ENCODE peak calls at places on chromosomes 1 and 21, in six cellular contexts. One of them, this sample, is unnamed. For H3K4me1, the result is how much of the 10 kb centered on the place peaks cover.

GRCh38 chr1:234503193-234504050 is 24.4 kb upstream of the TARBP1 start:
- DNase-seq in psoas muscle: no peak
- DNase-seq in cardiac muscle cell: no peak
- DNase-seq in mucosa of descending colon: no peak
- DNase-seq in lower lobe of right lung: no peak
- DNase-seq in thoracic aorta: no peak
- DNase-seq in this sample: no peak

GRCh38 chr1:53485478-53486394 is 26.5 kb downstream of the DMRTB1 start:
- DNase-seq in psoas muscle: peak
- DNase-seq in cardiac muscle cell: peak
- DNase-seq in mucosa of descending colon: peak
- DNase-seq in lower lobe of right lung: peak
- DNase-seq in thoracic aorta: no peak
- DNase-seq in this sample: peak

GRCh38 chr1:8702121-8702520 is 115.3 kb downstream of the RERE start:
- DNase-seq in psoas muscle: no peak
- DNase-seq in cardiac muscle cell: peak
- DNase-seq in mucosa of descending colon: peak
- DNase-seq in lower lobe of right lung: peak
- DNase-seq in thoracic aorta: no peak
- DNase-seq in this sample: no peak

GRCh38 chr1:200081982-200082272 is 54.4 kb downstream of the NR5A2 start:
- DNase-seq in psoas muscle: no peak
- DNase-seq in cardiac muscle cell: no peak
- DNase-seq in mucosa of descending colon: no peak
- DNase-seq in lower lobe of right lung: no peak
- DNase-seq in thoracic aorta: no peak
- DNase-seq in this sample: no peak

GRCh38 chr1:204080163-204080903 is 7.4 kb downstream of the SOX13 start:
- DNase-seq in psoas muscle: peak
- DNase-seq in cardiac muscle cell: peak
- DNase-seq in mucosa of descending colon: peak
- DNase-seq in lower lobe of right lung: peak
- DNase-seq in thoracic aorta: peak
- DNase-seq in this sample: peak

GRCh38 chr1:9577423-9577822 is 11.3 kb upstream of the TMEM201 start:
- DNase-seq in psoas muscle: no peak
- DNase-seq in cardiac muscle cell: no peak
- DNase-seq in mucosa of descending colon: no peak
- DNase-seq in lower lobe of right lung: no peak
- DNase-seq in thoracic aorta: no peak
- DNase-seq in this sample: no peak

GRCh38 chr21:25689226-25689625 is 45.5 kb downstream of the ATP5PF start:
- DNase-seq in psoas muscle: no peak
- DNase-seq in cardiac muscle cell: no peak
- DNase-seq in mucosa of descending colon: no peak
- DNase-seq in lower lobe of right lung: no peak
- DNase-seq in thoracic aorta: no peak
- DNase-seq in this sample: no peak

GRCh38 chr1:203512830-203513578 is 19.1 kb downstream of the OPTC start:
- DNase-seq in psoas muscle: peak
- DNase-seq in cardiac muscle cell: no peak
- DNase-seq in mucosa of descending colon: no peak
- DNase-seq in lower lobe of right lung: no peak
- DNase-seq in thoracic aorta: peak
- DNase-seq in this sample: no peak

GRCh38 chr1:155107309-155108283 is 20.1 kb upstream of the EFNA1 start:
- DNase-seq in psoas muscle: no peak
- DNase-seq in cardiac muscle cell: no peak
- DNase-seq in mucosa of descending colon: no peak
- DNase-seq in lower lobe of right lung: no peak
- DNase-seq in thoracic aorta: no peak
- DNase-seq in this sample: no peak

GRCh38 chr1:204684551-204685235 is 845 bp downstream of the LRRN2 start:
- DNase-seq in psoas muscle: peak
- DNase-seq in cardiac muscle cell: peak
- DNase-seq in mucosa of descending colon: no peak
- DNase-seq in lower lobe of right lung: no peak
- DNase-seq in thoracic aorta: no peak
- DNase-seq in this sample: peak

GRCh38 chr1:197314672-197315071 is 46.6 kb downstream of the CRB1 start:
- DNase-seq in psoas muscle: no peak
- DNase-seq in cardiac muscle cell: no peak
- DNase-seq in mucosa of descending colon: no peak
- DNase-seq in lower lobe of right lung: no peak
- DNase-seq in thoracic aorta: no peak
- DNase-seq in this sample: no peak

GRCh38 chr1:204834752-204835151 is 35.9 kb upstream of the NFASC start:
- DNase-seq in psoas muscle: no peak
- DNase-seq in cardiac muscle cell: no peak
- DNase-seq in mucosa of descending colon: no peak
- DNase-seq in lower lobe of right lung: no peak
- DNase-seq in thoracic aorta: no peak
- DNase-seq in this sample: no peak

GRCh38 chr1:81703352-81703735 is 97.4 kb upstream of the ADGRL2 start:
- DNase-seq in psoas muscle: no peak
- DNase-seq in cardiac muscle cell: no peak
- DNase-seq in mucosa of descending colon: no peak
- DNase-seq in lower lobe of right lung: no peak
- DNase-seq in thoracic aorta: no peak
- DNase-seq in this sample: no peak

GRCh38 chr1:85330711-85331290 is 54.4 kb upstream of the BCL10 start:
- DNase-seq in psoas muscle: peak
- DNase-seq in cardiac muscle cell: no peak
- DNase-seq in mucosa of descending colon: no peak
- DNase-seq in lower lobe of right lung: no peak
- DNase-seq in thoracic aorta: peak
- DNase-seq in this sample: peak

GRCh38 chr1:166184897-166185296 is 18.1 kb upstream of the FAM78B start:
- DNase-seq in psoas muscle: no peak
- DNase-seq in cardiac muscle cell: no peak
- DNase-seq in mucosa of descending colon: no peak
- DNase-seq in lower lobe of right lung: no peak
- DNase-seq in thoracic aorta: no peak
- DNase-seq in this sample: no peak

GRCh38 chr1:18781031-18781430 is 78.4 kb downstream of the TAS1R2 start:
- DNase-seq in psoas muscle: no peak
- DNase-seq in cardiac muscle cell: no peak
- DNase-seq in mucosa of descending colon: no peak
- DNase-seq in lower lobe of right lung: no peak
- DNase-seq in thoracic aorta: no peak
- DNase-seq in this sample: no peak

GRCh38 chr21:42213082-42213774 is 5.7 kb upstream of the ABCG1 start:
- DNase-seq in psoas muscle: no peak
- DNase-seq in cardiac muscle cell: no peak
- DNase-seq in mucosa of descending colon: no peak
- DNase-seq in lower lobe of right lung: no peak
- DNase-seq in thoracic aorta: no peak
- DNase-seq in this sample: peak

GRCh38 chr1:96721382-96722160 is at the start of gene PTBP2:
- DNase-seq in psoas muscle: peak
- DNase-seq in cardiac muscle cell: peak
- DNase-seq in mucosa of descending colon: peak
- DNase-seq in lower lobe of right lung: peak
- DNase-seq in thoracic aorta: peak
- DNase-seq in this sample: peak

GRCh38 chr1:228058981-228059535 is 23.4 kb upstream of the ARF1 start:
- DNase-seq in psoas muscle: no peak
- DNase-seq in cardiac muscle cell: no peak
- DNase-seq in mucosa of descending colon: no peak
- DNase-seq in lower lobe of right lung: no peak
- DNase-seq in thoracic aorta: no peak
- DNase-seq in this sample: no peak

GRCh38 chr1:39671793-39672550 is at the start of gene NT5C1A:
- DNase-seq in psoas muscle: peak
- DNase-seq in cardiac muscle cell: peak
- DNase-seq in mucosa of descending colon: peak
- DNase-seq in lower lobe of right lung: no peak
- DNase-seq in thoracic aorta: no peak
- DNase-seq in this sample: peak

GRCh38 chr1:155278689-155279160 is 1.5 kb downstream of the HCN3 start:
- DNase-seq in psoas muscle: no peak
- DNase-seq in cardiac muscle cell: no peak
- DNase-seq in mucosa of descending colon: no peak
- DNase-seq in lower lobe of right lung: no peak
- DNase-seq in thoracic aorta: no peak
- DNase-seq in this sample: no peak

GRCh38 chr1:196437671-196438070 is 170.6 kb downstream of the KCNT2 start:
- DNase-seq in psoas muscle: no peak
- DNase-seq in cardiac muscle cell: no peak
- DNase-seq in mucosa of descending colon: no peak
- DNase-seq in lower lobe of right lung: no peak
- DNase-seq in thoracic aorta: no peak
- DNase-seq in this sample: no peak

GRCh38 chr1:44696789-44697188 is 22.3 kb downstream of the ARMH1 start:
- DNase-seq in psoas muscle: no peak
- DNase-seq in cardiac muscle cell: no peak
- DNase-seq in mucosa of descending colon: no peak
- DNase-seq in lower lobe of right lung: no peak
- DNase-seq in thoracic aorta: no peak
- DNase-seq in this sample: peak

DNA sequence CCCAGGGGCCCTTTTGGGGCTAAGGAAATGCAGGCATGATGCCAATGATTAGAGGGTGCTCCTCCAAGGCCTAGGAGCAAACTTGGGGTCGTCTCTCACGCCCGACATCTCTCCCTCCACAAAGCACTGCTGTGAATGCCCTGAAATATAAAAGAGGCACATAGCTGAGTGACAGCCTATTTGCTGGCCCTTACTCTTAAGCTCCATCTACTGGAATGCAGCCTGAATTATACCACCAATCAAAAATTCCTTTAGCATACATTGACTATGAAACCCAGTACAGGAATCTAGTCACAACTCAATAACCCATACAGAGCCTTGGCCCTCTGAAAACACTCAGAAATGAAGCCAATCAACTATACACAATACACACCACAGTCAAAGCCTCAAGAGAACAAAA is 105.5 kb downstream of the LRIG2 start:
- DNase-seq in psoas muscle: no peak
- DNase-seq in cardiac muscle cell: peak
- DNase-seq in mucosa of descending colon: no peak
- DNase-seq in lower lobe of right lung: no peak
- DNase-seq in thoracic aorta: no peak
- DNase-seq in this sample: no peak
- TF ChIP-seq CTCF in psoas muscle: no peak
- TF ChIP-seq CTCF in cardiac muscle cell: peak
- TF ChIP-seq CTCF in mucosa of descending colon: no peak
- TF ChIP-seq CTCF in lower lobe of right lung: no peak
- TF ChIP-seq CTCF in thoracic aorta: no peak
- TF ChIP-seq CTCF in this sample: peak

GRCh38 chr1:67748147-67748546 is 63.1 kb downstream of the GADD45A start:
- DNase-seq in psoas muscle: no peak
- DNase-seq in cardiac muscle cell: no peak
- DNase-seq in mucosa of descending colon: no peak
- DNase-seq in lower lobe of right lung: no peak
- DNase-seq in thoracic aorta: no peak
- DNase-seq in this sample: no peak

GRCh38 chr1:67748630-67749029 is 63.6 kb downstream of the GADD45A start:
- DNase-seq in psoas muscle: no peak
- DNase-seq in cardiac muscle cell: peak
- DNase-seq in mucosa of descending colon: no peak
- DNase-seq in lower lobe of right lung: no peak
- DNase-seq in thoracic aorta: no peak
- DNase-seq in this sample: no peak

GRCh38 chr1:67749263-67749843 is 64.4 kb downstream of the GADD45A start:
- DNase-seq in psoas muscle: no peak
- DNase-seq in cardiac muscle cell: no peak
- DNase-seq in mucosa of descending colon: peak
- DNase-seq in lower lobe of right lung: no peak
- DNase-seq in thoracic aorta: no peak
- DNase-seq in this sample: no peak

GRCh38 chr1:67746299-67746698 is 61.3 kb downstream of the GADD45A start:
- DNase-seq in psoas muscle: no peak
- DNase-seq in cardiac muscle cell: no peak
- DNase-seq in mucosa of descending colon: no peak
- DNase-seq in lower lobe of right lung: no peak
- DNase-seq in thoracic aorta: no peak
- DNase-seq in this sample: no peak

GRCh38 chr1:67747667-67748066 is 62.7 kb downstream of the GADD45A start:
- DNase-seq in psoas muscle: no peak
- DNase-seq in cardiac muscle cell: no peak
- DNase-seq in mucosa of descending colon: no peak
- DNase-seq in lower lobe of right lung: no peak
- DNase-seq in thoracic aorta: no peak
- DNase-seq in this sample: no peak
- H3K4me1 ChIP-seq in psoas muscle: under half
- H3K4me1 ChIP-seq in cardiac muscle cell: half or more
- H3K4me1 ChIP-seq in mucosa of descending colon: under half
- H3K4me1 ChIP-seq in lower lobe of right lung: under half
- H3K4me1 ChIP-seq in thoracic aorta: half or more
- H3K4me1 ChIP-seq in this sample: under half

DNA sequence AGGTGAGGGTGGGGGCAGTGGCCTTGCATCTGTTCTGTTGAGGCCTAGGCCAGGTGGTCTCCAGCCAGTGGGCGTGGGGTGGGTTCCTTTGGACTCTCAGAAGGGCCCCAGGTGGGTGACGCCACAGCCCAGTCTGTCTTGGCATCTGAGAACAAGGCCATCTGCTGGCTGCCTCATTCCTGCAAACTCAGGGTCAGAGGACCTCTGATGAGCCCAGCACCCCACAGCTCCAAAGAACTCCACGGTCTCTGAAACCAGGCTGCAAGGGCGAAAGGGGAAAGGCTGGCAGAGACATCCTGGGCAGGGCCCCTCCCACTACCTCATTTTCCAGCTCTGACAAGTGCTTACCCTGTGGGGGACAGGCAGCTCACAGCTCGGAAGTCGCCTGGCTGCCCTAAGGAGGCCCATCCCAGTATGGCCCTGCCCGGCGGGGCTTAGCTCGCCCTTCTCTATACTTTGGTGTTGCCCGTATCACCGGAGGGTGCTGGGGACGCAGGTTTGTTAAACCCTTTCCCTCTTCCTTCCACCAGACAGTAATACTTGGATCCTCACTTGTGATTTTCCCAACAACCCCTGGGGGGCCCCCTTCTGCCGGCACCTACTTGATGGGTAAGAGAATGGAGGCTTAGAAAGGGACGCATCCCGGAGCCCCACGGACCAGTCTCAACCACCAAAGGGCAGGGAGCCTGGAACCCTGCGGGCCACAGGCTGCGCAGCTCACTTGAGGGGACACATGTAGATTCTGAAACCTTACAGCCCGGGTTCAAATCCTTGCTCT is 10.9 kb upstream of the EDN2 start:
- DNase-seq in psoas muscle: no peak
- DNase-seq in cardiac muscle cell: peak
- DNase-seq in mucosa of descending colon: peak
- DNase-seq in lower lobe of right lung: peak
- DNase-seq in thoracic aorta: no peak
- DNase-seq in this sample: peak
- TF ChIP-seq CTCF in psoas muscle: no peak
- TF ChIP-seq CTCF in cardiac muscle cell: peak
- TF ChIP-seq CTCF in mucosa of descending colon: no peak
- TF ChIP-seq CTCF in lower lobe of right lung: no peak
- TF ChIP-seq CTCF in thoracic aorta: no peak
- TF ChIP-seq CTCF in this sample: no peak

DNA sequence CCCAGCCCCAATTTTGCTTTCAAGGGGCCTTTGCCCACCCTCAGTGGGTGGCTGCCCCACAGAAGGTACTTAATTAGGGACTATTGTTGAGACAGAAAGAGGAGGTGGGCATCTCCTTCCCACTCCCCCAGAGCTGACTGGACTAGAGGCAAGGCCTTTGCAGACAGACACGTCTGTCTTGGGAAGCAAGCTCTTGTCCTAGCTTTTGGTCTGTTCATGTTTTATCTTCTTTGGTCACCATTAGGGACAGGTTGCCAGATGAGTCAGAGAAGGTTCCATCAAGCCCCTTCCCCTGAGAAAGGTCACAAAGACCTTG is 27.7 kb downstream of the PTAFR start:
- DNase-seq in psoas muscle: no peak
- DNase-seq in cardiac muscle cell: no peak
- DNase-seq in mucosa of descending colon: no peak
- DNase-seq in lower lobe of right lung: no peak
- DNase-seq in thoracic aorta: no peak
- DNase-seq in this sample: no peak
- H3K4me1 ChIP-seq in psoas muscle: under half
- H3K4me1 ChIP-seq in cardiac muscle cell: under half
- H3K4me1 ChIP-seq in mucosa of descending colon: under half
- H3K4me1 ChIP-seq in lower lobe of right lung: under half
- H3K4me1 ChIP-seq in thoracic aorta: under half
- H3K4me1 ChIP-seq in this sample: under half